ENCODE peak calls at places on chromosomes 1 and 21, in eight cellular contexts. J is brain microvascular endothelial cell; V is GM23248; Q is C1 segment of cervical spinal cord; F is transverse colon; X is activated CD8-positive, alpha-beta memory T cell treated with anti-CD3 and anti-CD28 coated beads, Interleukin-2, amount 10 ng/mL, durations not matched to agents 7 days and 5 days; M is AG09319; W is iPS-NIHi11. K is an unnamed sample.

GRCh38 chr1:76547916-76548315 is 319.4 kb upstream of the ST6GALNAC5 start:
- DNase-seq in J (no peak), V (no peak), Q (no peak), F (peak), X (no peak), M (no peak), W (peak), K (no peak)

GRCh38 chr1:18828224-18828623 is 31.2 kb downstream of the TAS1R2 start:
- DNase-seq in J (no peak), V (no peak), Q (no peak), F (no peak), X (no peak), M (no peak), W (no peak), K (no peak)

GRCh38 chr1:205243355-205244191 is 15.8 kb downstream of the TMCC2 start:
- DNase-seq in J (no peak), V (no peak), Q (no peak), F (no peak), X (no peak), M (no peak), W (no peak), K (no peak)

GRCh38 chr1:100353073-100353801 is 931 bp downstream of the CDC14A start:
- DNase-seq in J (no peak), V (peak), Q (peak), F (peak), X (peak), M (no peak), W (peak), K (peak)

GRCh38 chr1:178938959-178939317 is 68.1 kb upstream of the ANGPTL1 start:
- DNase-seq in J (no peak), V (peak), Q (peak), F (peak), X (no peak), M (no peak), W (no peak), K (no peak)

GRCh38 chr1:200428482-200429205 is 18.8 kb upstream of the ZNF281 start:
- DNase-seq in J (peak), V (peak), Q (no peak), F (no peak), X (no peak), M (no peak), W (no peak), K (peak)

GRCh38 chr1:109151146-109151545 is 37.2 kb downstream of the ELAPOR1 start:
- DNase-seq in J (peak), V (peak), Q (peak), F (peak), X (no peak), M (no peak), W (peak), K (no peak)

GRCh38 chr1:201982082-201982922 is at the start of gene RNPEP:
- DNase-seq in J (peak), V (peak), Q (peak), F (peak), X (peak), M (peak), W (peak), K (peak)

GRCh38 chr1:5973771-5974170 is 18.5 kb downstream of the NPHP4 start:
- DNase-seq in J (no peak), V (peak), Q (peak), F (no peak), X (no peak), M (no peak), W (no peak), K (no peak)

GRCh38 chr21:46113497-46114176 is 15.7 kb downstream of the COL6A2 start:
- DNase-seq in J (no peak), V (no peak), Q (no peak), F (no peak), X (no peak), M (no peak), W (no peak), K (no peak)

GRCh38 chr21:44896561-44897286 is 23.2 kb upstream of the PTTG1IP start:
- DNase-seq in J (no peak), V (no peak), Q (no peak), F (no peak), X (no peak), M (no peak), W (no peak), K (no peak)

GRCh38 chr1:15836772-15837669 is 10.5 kb upstream of the SPEN start:
- DNase-seq in J (no peak), V (no peak), Q (peak), F (peak), X (peak), M (no peak), W (no peak), K (peak)

GRCh38 chr1:113545210-113545609 is 154.9 kb downstream of the MAGI3 start:
- DNase-seq in J (no peak), V (no peak), Q (no peak), F (no peak), X (no peak), M (no peak), W (no peak), K (no peak)

GRCh38 chr1:20240012-20240411 is 50.7 kb upstream of the VWA5B1 start:
- DNase-seq in J (no peak), V (no peak), Q (no peak), F (no peak), X (no peak), M (no peak), W (no peak), K (no peak)

GRCh38 chr1:33943978-33944377 is 80.1 kb downstream of the HMGB4 start:
- DNase-seq in J (peak), V (peak), Q (no peak), F (no peak), X (no peak), M (peak), W (no peak), K (no peak)

GRCh38 chr21:19261731-19262367 is 858.3 kb upstream of the TMPRSS15 start:
- DNase-seq in J (no peak), V (no peak), Q (no peak), F (no peak), X (no peak), M (no peak), W (no peak), K (no peak)

GRCh38 chr1:22104865-22105437 is 37.9 kb downstream of the WNT4 start:
- DNase-seq in J (no peak), V (no peak), Q (no peak), F (no peak), X (peak), M (no peak), W (no peak), K (no peak)

GRCh38 chr1:212161231-212161781 is 123.9 kb upstream of the PPP2R5A start:
- DNase-seq in J (peak), V (peak), Q (no peak), F (no peak), X (no peak), M (no peak), W (no peak), K (no peak)

GRCh38 chr21:26003428-26003827 is 167.1 kb downstream of the APP start:
- DNase-seq in J (no peak), V (no peak), Q (no peak), F (no peak), X (no peak), M (no peak), W (no peak), K (no peak)

GRCh38 chr1:217495249-217495648 is 135.6 kb downstream of the GPATCH2 start:
- DNase-seq in J (no peak), V (no peak), Q (no peak), F (no peak), X (no peak), M (no peak), W (no peak), K (peak)

GRCh38 chr1:79849388-79849787 is 842.9 kb upstream of the ADGRL4 start:
- DNase-seq in J (no peak), V (no peak), Q (no peak), F (no peak), X (no peak), M (no peak), W (no peak), K (no peak)

GRCh38 chr21:43866233-43866632 is 1.2 kb downstream of the AGPAT3 start:
- DNase-seq in J (peak), V (peak), Q (peak), F (peak), X (peak), M (peak), W (no peak), K (peak)

GRCh38 chr1:184433928-184434502 is 47.2 kb downstream of the C1orf21 start:
- DNase-seq in J (no peak), V (no peak), Q (no peak), F (no peak), X (no peak), M (no peak), W (no peak), K (no peak)

GRCh38 chr1:42340898-42341297 is 5.9 kb upstream of the FOXJ3 start:
- DNase-seq in J (no peak), V (no peak), Q (no peak), F (no peak), X (no peak), M (no peak), W (no peak), K (no peak)

GRCh38 chr1:54356680-54357147 is 49.5 kb downstream of the SSBP3 start:
- DNase-seq in J (no peak), V (no peak), Q (no peak), F (no peak), X (no peak), M (no peak), W (no peak), K (peak)

GRCh38 chr1:197868751-197869501 is 33.5 kb upstream of the C1orf53 start:
- DNase-seq in J (peak), V (peak), Q (no peak), F (peak), X (peak), M (peak), W (peak), K (peak)

GRCh38 chr1:22838965-22839364 is 128.3 kb downstream of the EPHB2 start:
- DNase-seq in J (no peak), V (no peak), Q (no peak), F (no peak), X (no peak), M (no peak), W (no peak), K (no peak)

GRCh38 chr1:93681095-93681548 is 515 bp downstream of the BCAR3 start:
- DNase-seq in J (no peak), V (no peak), Q (no peak), F (no peak), X (no peak), M (no peak), W (peak), K (peak)

GRCh38 chr1:87318806-87319205 is 9.9 kb upstream of the LMO4 start:
- DNase-seq in J (no peak), V (no peak), Q (no peak), F (no peak), X (no peak), M (no peak), W (no peak), K (no peak)

GRCh38 chr1:180366386-180367068 is 135.8 kb downstream of the ACBD6 start:
- DNase-seq in J (peak), V (peak), Q (no peak), F (no peak), X (no peak), M (no peak), W (no peak), K (no peak)

GRCh38 chr1:30713211-30713770 is 10.1 kb downstream of the MATN1 start:
- DNase-seq in J (no peak), V (peak), Q (no peak), F (no peak), X (no peak), M (no peak), W (no peak), K (no peak)

GRCh38 chr1:38392866-38393265 is 346.3 kb upstream of the POU3F1 start:
- DNase-seq in J (no peak), V (no peak), Q (no peak), F (no peak), X (no peak), M (no peak), W (no peak), K (no peak)

GRCh38 chr1:244214009-244214967 is 163.2 kb downstream of the ZBTB18 start:
- DNase-seq in J (peak), V (no peak), Q (no peak), F (peak), X (no peak), M (peak), W (peak), K (no peak)

GRCh38 chr1:15833069-15833679 is 14.3 kb upstream of the SPEN start:
- DNase-seq in J (peak), V (peak), Q (peak), F (peak), X (peak), M (no peak), W (no peak), K (no peak)